ENCODE peak calls at places on chromosomes 11 and 22, in five cellular contexts. Z is astrocyte of the spinal cord, P is skeletal muscle cell, W is right cardiac atrium, N is pancreas. D is an unnamed sample.

GRCh38 chr11:16862733-16863132 is 124.3 kb downstream of the C11orf58 start:
- DNase-seq in Z (no peak), P (no peak), W (no peak), N (no peak), D (no peak)

GRCh38 chr11:37616291-37616690 is 1018.3 kb upstream of the RAG2 start:
- DNase-seq in Z (no peak), P (no peak), W (no peak), N (no peak), D (no peak)

GRCh38 chr11:123531325-123531724 is 101.3 kb downstream of the GRAMD1B start:
- DNase-seq in Z (no peak), P (no peak), W (no peak), N (no peak), D (no peak)

GRCh38 chr11:93067881-93068390 is 98.5 kb downstream of the MTNR1B start:
- DNase-seq in Z (no peak), P (no peak), W (no peak), N (no peak), D (no peak)

GRCh38 chr22:32413715-32414114 is 1.7 kb upstream of the RTCB start:
- DNase-seq in Z (peak), P (no peak), W (no peak), N (no peak), D (peak)

GRCh38 chr11:66845876-66846212 is 2.6 kb downstream of the RCE1 start:
- DNase-seq in Z (no peak), P (no peak), W (no peak), N (no peak), D (no peak)

GRCh38 chr11:65225284-65226102 is 36.3 kb upstream of the POLA2 start:
- DNase-seq in Z (peak), P (peak), W (peak), N (no peak), D (peak)

GRCh38 chr11:96337541-96338530 is 5.2 kb downstream of the MAML2 start:
- DNase-seq in Z (peak), P (no peak), W (no peak), N (no peak), D (peak)

GRCh38 chr11:32176223-32176811 is 85.4 kb downstream of the RCN1 start:
- DNase-seq in Z (peak), P (peak), W (peak), N (no peak), D (peak)

GRCh38 chr11:128302425-128303186 is 284.8 kb downstream of the ETS1 start:
- DNase-seq in Z (no peak), P (no peak), W (no peak), N (no peak), D (no peak)

GRCh38 chr11:130003717-130004001 is 1.0 kb upstream of the PRDM10 start:
- DNase-seq in Z (no peak), P (no peak), W (no peak), N (peak), D (no peak)

GRCh38 chr11:5624489-5625278 is at the start of gene TRIM34:
- DNase-seq in Z (peak), P (no peak), W (peak), N (no peak), D (peak)

GRCh38 chr11:57751676-57752253 is at the start of gene BTBD18:
- DNase-seq in Z (peak), P (no peak), W (peak), N (no peak), D (peak)

GRCh38 chr11:11966826-11967668 is 41.4 kb downstream of the DKK3 start:
- DNase-seq in Z (no peak), P (no peak), W (peak), N (peak), D (peak)

GRCh38 chr11:40491341-40491740 is 968.1 kb downstream of the LRRC4C start:
- DNase-seq in Z (no peak), P (no peak), W (no peak), N (no peak), D (no peak)

GRCh38 chr11:9280655-9281301 is 15.6 kb upstream of the DENND5A start:
- DNase-seq in Z (peak), P (peak), W (no peak), N (no peak), D (peak)

GRCh38 chr11:64652586-64653387 is 61.8 kb downstream of the SLC22A12 start:
- DNase-seq in Z (peak), P (peak), W (peak), N (peak), D (peak)

GRCh38 chr11:8573750-8574149 is 20.3 kb downstream of the STK33 start:
- DNase-seq in Z (no peak), P (no peak), W (no peak), N (no peak), D (no peak)

GRCh38 chr11:1671658-1672057 is 25.3 kb upstream of the KRTAP5-6 start:
- DNase-seq in Z (no peak), P (no peak), W (no peak), N (no peak), D (no peak)

GRCh38 chr11:41457216-41458014 is 2.0 kb downstream of the LRRC4C start:
- DNase-seq in Z (no peak), P (no peak), W (no peak), N (no peak), D (no peak)

GRCh38 chr11:40133526-40133925 is 1325.9 kb downstream of the LRRC4C start:
- DNase-seq in Z (no peak), P (no peak), W (no peak), N (no peak), D (no peak)

GRCh38 chr11:68990995-68991780 is 10.4 kb upstream of the MRGPRD start:
- DNase-seq in Z (no peak), P (no peak), W (no peak), N (peak), D (no peak)

GRCh38 chr22:46833228-46833627 is 70.8 kb downstream of the TBC1D22A start:
- DNase-seq in Z (peak), P (no peak), W (no peak), N (peak), D (peak)

GRCh38 chr11:78451371-78452150 is 33.9 kb upstream of the GAB2 start:
- DNase-seq in Z (no peak), P (no peak), W (no peak), N (no peak), D (no peak)

GRCh38 chr11:47917643-47918369 is 62.6 kb upstream of the PTPRJ start:
- DNase-seq in Z (peak), P (peak), W (peak), N (peak), D (peak)

GRCh38 chr11:25939691-25940090 is 392.2 kb upstream of the ANO3 start:
- DNase-seq in Z (no peak), P (no peak), W (no peak), N (no peak), D (no peak)

GRCh38 chr11:25943031-25943430 is 388.9 kb upstream of the ANO3 start:
- DNase-seq in Z (no peak), P (no peak), W (no peak), N (no peak), D (no peak)

GRCh38 chr11:25938952-25939351 is 393.0 kb upstream of the ANO3 start:
- DNase-seq in Z (no peak), P (no peak), W (no peak), N (no peak), D (no peak)

GRCh38 chr11:25941353-25941752 is 390.6 kb upstream of the ANO3 start:
- DNase-seq in Z (no peak), P (no peak), W (no peak), N (no peak), D (no peak)

GRCh38 chr11:25943777-25944661 is 387.9 kb upstream of the ANO3 start:
- DNase-seq in Z (no peak), P (no peak), W (no peak), N (peak), D (no peak)
- H3K4me3 ChIP-seq in Z (no peak), P (no peak), W (no peak), N (no peak), D (no peak)

GRCh38 chr11:72080326-72081183 is at the start of the genes LRRC51 and NUMA1:
- DNase-seq in Z (peak), P (peak), W (peak), N (peak), D (peak)
- H3K4me3 ChIP-seq in Z (peak), P (peak), W (peak), N (peak), D (peak)

DNA sequence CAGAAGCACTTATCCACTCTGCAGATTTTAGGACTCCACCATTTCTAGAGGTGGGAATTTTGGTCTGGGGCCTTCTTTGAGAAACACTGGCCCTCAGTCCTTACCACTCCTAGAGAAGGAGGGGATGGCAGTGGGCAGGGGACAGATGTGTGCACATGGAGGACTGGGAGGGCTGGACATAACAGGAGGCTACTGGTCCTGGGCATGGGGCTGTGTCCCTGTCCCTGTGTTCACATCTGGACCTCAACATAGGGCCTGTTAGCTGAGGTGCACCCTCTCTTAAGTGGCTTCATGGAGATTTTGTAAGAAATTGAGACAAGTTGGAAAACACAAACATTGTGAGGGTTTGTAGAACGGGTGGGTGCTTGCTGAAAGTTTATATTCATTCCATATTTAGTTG is 103.4 kb downstream of the ATXN10 start:
- DNase-seq in Z (no peak), P (no peak), W (no peak), N (no peak), D (no peak)
- H3K4me3 ChIP-seq in Z (no peak), P (no peak), W (no peak), N (no peak), D (no peak)

GRCh38 chr11:73268671-73269271 is 3.4 kb upstream of the P2RY6 start:
- DNase-seq in Z (no peak), P (no peak), W (no peak), N (peak), D (no peak)

GRCh38 chr11:73270089-73270854 is 1.9 kb upstream of the P2RY6 start:
- DNase-seq in Z (no peak), P (no peak), W (no peak), N (no peak), D (no peak)

GRCh38 chr11:73267921-73268540 is 4.1 kb upstream of the P2RY6 start:
- DNase-seq in Z (no peak), P (no peak), W (no peak), N (peak), D (no peak)

GRCh38 chr11:73270855-73271477 is 1.2 kb upstream of the P2RY6 start:
- DNase-seq in Z (no peak), P (no peak), W (no peak), N (no peak), D (no peak)

DNA sequence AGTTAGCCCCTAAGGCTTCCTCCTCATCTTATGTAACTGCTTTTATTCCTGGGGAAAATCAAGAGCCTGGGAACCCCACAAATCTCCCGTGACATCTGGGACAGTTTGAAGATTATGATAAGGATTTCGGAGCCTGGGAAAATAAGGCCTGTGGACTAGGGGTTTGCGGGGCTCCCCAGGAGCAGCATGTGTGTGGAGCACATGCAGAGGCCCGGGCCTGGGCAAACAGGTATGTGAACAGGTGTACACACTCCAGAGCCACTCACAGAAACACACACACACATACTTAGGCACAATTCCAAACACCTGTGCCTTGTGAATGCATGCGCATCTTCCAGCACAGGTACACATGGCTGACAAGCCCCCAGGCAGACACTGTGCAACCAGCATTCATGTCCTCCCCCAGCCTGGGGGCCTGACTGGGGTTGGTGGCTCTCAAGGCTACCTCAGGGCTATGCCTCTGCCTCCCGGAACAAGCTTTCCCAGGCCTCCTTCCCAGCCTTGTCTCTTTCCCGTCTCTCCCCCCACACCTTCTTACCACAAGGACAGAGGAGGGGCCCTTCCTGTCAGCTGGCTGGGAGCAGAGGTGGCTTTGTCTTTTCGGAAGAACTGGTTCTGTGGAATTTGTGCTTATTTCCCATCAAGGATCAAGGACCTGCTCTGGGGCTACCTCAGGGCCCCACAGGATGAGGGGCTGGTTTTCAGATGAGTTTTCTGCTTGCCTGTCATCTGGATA is 2.6 kb upstream of the P2RY6 start:
- DNase-seq in Z (no peak), P (no peak), W (no peak), N (peak), D (no peak)
- H3K4me3 ChIP-seq in Z (no peak), P (no peak), W (no peak), N (no peak), D (no peak)

GRCh38 chr11:94792453-94792852 is 24.3 kb downstream of the AMOTL1 start:
- DNase-seq in Z (no peak), P (no peak), W (no peak), N (no peak), D (no peak)

GRCh38 chr11:94795799-94796580 is 27.8 kb downstream of the AMOTL1 start:
- DNase-seq in Z (no peak), P (no peak), W (no peak), N (no peak), D (no peak)

GRCh38 chr11:94793822-94794221 is 25.7 kb downstream of the AMOTL1 start:
- DNase-seq in Z (peak), P (peak), W (no peak), N (no peak), D (peak)

GRCh38 chr11:94793002-94793401 is 24.8 kb downstream of the AMOTL1 start:
- DNase-seq in Z (no peak), P (no peak), W (no peak), N (no peak), D (peak)

GRCh38 chr11:94794287-94795168 is 26.4 kb downstream of the AMOTL1 start:
- DNase-seq in Z (peak), P (peak), W (peak), N (peak), D (peak)
- H3K4me3 ChIP-seq in Z (peak), P (peak), W (no peak), N (no peak), D (no peak)

GRCh38 chr22:36123673-36124630 is 36.6 kb downstream of the APOL3 start:
- DNase-seq in Z (peak), P (peak), W (peak), N (peak), D (peak)
- H3K4me3 ChIP-seq in Z (no peak), P (peak), W (no peak), N (no peak), D (peak)

DNA sequence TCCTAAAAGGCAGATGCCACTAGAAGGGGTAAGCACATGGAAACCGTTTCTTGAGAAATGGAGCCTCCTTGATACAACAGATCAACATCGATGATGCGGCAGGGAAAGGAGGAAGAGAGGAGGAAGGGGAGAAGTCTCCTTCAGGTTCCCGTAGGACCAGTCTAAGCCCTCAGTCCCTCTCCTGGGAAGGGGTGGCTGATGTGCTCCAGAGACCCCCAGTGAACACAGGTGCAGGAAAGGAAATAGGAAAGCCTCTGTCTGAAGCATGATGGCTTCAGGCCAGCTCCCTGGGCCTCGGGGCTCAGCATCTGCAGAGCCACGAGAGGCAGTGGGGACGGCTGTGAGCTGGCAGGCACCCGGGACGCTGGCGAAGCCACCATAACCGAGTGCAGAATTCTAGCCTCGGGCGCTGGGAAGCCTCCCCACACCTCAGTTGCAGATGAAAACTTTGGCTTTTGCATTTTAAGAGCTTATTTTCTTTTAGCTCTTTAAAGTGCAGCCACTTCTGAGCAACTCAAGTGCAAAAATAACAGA is 1.8 kb downstream of the SPATA19 start:
- DNase-seq in Z (no peak), P (no peak), W (no peak), N (no peak), D (no peak)
- H3K4me3 ChIP-seq in Z (no peak), P (no peak), W (no peak), N (no peak), D (no peak)

GRCh38 chr11:117992136-117992535 is 5.9 kb downstream of the IL10RA start:
- DNase-seq in Z (no peak), P (no peak), W (no peak), N (no peak), D (no peak)

GRCh38 chr11:117986981-117987495 is 844 bp downstream of the IL10RA start:
- DNase-seq in Z (no peak), P (no peak), W (no peak), N (no peak), D (no peak)

GRCh38 chr11:117992620-117993019 is 6.4 kb downstream of the IL10RA start:
- DNase-seq in Z (no peak), P (no peak), W (no peak), N (no peak), D (no peak)

GRCh38 chr11:117985953-117986887 is at the start of gene IL10RA:
- DNase-seq in Z (peak), P (no peak), W (peak), N (peak), D (peak)

GRCh38 chr11:117989351-117990102 is 3.3 kb downstream of the IL10RA start:
- DNase-seq in Z (no peak), P (no peak), W (no peak), N (no peak), D (no peak)
- H3K4me3 ChIP-seq in Z (no peak), P (no peak), W (no peak), N (no peak), D (no peak)

GRCh38 chr22:20606041-20606783 is 98.8 kb downstream of the MED15 start:
- DNase-seq in Z (peak), P (peak), W (no peak), N (peak), D (peak)

GRCh38 chr22:20604776-20605221 is 97.4 kb downstream of the MED15 start:
- DNase-seq in Z (no peak), P (no peak), W (no peak), N (peak), D (no peak)

GRCh38 chr22:20606784-20607128 is 99.3 kb downstream of the MED15 start:
- DNase-seq in Z (no peak), P (no peak), W (no peak), N (no peak), D (no peak)

GRCh38 chr22:20604092-20604747 is 96.8 kb downstream of the MED15 start:
- DNase-seq in Z (no peak), P (no peak), W (no peak), N (peak), D (no peak)

DNA sequence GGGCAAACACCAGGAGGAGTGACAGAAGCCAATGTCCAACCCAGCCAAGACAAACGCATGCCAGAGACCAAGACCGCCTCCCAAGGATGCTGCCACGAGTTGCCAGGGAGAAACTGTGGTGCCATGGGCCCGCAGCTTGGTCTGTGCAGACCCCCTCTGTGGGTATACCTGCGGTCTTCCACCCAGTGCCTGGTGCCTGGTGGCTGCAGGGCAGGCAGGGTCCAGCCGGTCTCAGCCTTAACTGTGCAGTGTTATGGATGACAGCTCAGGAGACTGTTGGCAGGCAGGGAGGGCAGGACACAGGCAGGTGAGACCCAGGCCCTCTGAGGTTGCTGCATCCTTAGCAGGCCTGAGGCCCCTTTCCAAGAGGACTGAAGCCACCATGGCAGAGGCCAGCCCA is 97.9 kb downstream of the MED15 start:
- DNase-seq in Z (no peak), P (no peak), W (no peak), N (peak), D (no peak)
- H3K4me3 ChIP-seq in Z (no peak), P (no peak), W (no peak), N (no peak), D (no peak)

GRCh38 chr11:115606223-115607220 is 102.3 kb upstream of the CADM1 start:
- DNase-seq in Z (peak), P (no peak), W (peak), N (peak), D (no peak)

GRCh38 chr11:115605397-115606222 is 101.4 kb upstream of the CADM1 start:
- DNase-seq in Z (no peak), P (no peak), W (no peak), N (no peak), D (no peak)

GRCh38 chr11:115610908-115611307 is 106.7 kb upstream of the CADM1 start:
- DNase-seq in Z (no peak), P (no peak), W (no peak), N (no peak), D (no peak)

GRCh38 chr11:115608976-115609375 is 104.8 kb upstream of the CADM1 start:
- DNase-seq in Z (no peak), P (no peak), W (no peak), N (no peak), D (no peak)

DNA sequence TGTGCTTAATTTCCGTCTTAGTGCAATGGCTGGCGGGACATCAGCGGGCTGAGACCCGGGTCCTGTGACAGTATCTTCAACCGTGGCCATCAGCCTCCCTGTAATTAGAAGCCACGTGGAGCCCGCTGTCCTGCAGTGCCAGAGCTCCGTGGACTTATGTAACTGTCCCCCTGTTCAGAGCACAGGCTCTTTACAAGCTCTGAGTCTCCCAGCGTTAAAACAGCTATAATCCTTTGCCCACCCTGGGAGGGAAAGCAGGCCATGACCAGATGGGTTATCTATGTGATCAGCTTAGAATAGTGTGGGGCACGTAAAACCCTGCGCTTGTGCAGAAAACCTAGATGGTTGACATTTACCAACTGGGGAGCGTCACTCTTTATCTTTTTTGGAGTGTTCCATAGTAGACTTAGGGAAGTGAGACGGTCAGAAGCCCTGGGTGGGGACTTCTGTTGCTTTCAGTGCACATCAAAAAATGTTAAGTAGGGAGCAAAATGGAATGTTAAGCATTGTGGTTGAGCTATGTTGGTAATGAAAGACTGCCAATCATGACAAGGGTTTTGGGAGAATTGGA is 103.5 kb upstream of the CADM1 start:
- DNase-seq in Z (no peak), P (no peak), W (peak), N (no peak), D (peak)
- H3K4me3 ChIP-seq in Z (no peak), P (no peak), W (no peak), N (no peak), D (no peak)

D was measured in cardiac fibroblast.